ENCODE peak calls at places on chromosomes 13 and 19, in six cellular contexts. D, C, E, H, K and I are unnamed samples.

GRCh38 chr13:87821512-87821911 is 150.3 kb downstream of the SLITRK5 start:
- DNase-seq in E (no peak), H (no peak), K (no peak), C (no peak), D (no peak), I (no peak)

GRCh38 chr13:51364404-51365008 is 25.0 kb downstream of the SERPINE3 start:
- DNase-seq in K (no peak), C (no peak), D (peak), H (no peak), E (no peak), I (no peak)

GRCh38 chr13:43883636-43884035 is 3.9 kb downstream of the LACC1 start:
- DNase-seq in C (no peak), H (no peak), E (no peak), K (no peak), D (no peak), I (no peak)

GRCh38 chr13:75181906-75182305 is 300.1 kb downstream of the TBC1D4 start:
- DNase-seq in E (no peak), D (peak), K (no peak), C (no peak), H (no peak), I (no peak)

GRCh38 chr19:5991244-5991838 is 13.4 kb upstream of the RANBP3 start:
- DNase-seq in D (no peak), C (no peak), E (no peak), K (no peak), H (no peak), I (no peak)

GRCh38 chr19:18386543-18387251 is 739 bp downstream of the GDF15 start:
- DNase-seq in H (peak), K (no peak), C (peak), E (no peak), D (no peak), I (peak)

GRCh38 chr19:34556500-34556899 is 74.9 kb downstream of the WTIP start:
- DNase-seq in H (no peak), K (no peak), C (peak), E (peak), D (no peak), I (no peak)

GRCh38 chr19:8908066-8908465 is 75.9 kb downstream of the MBD3L1 start:
- DNase-seq in D (no peak), C (no peak), K (no peak), E (no peak), H (no peak), I (no peak)

GRCh38 chr13:25207291-25207690 is 35.2 kb upstream of the AMER2 start:
- DNase-seq in H (no peak), D (no peak), K (no peak), E (no peak), C (no peak), I (no peak)

GRCh38 chr19:934865-935422 is 9.1 kb downstream of the ARID3A start:
- DNase-seq in E (no peak), H (no peak), D (no peak), K (peak), C (peak), I (peak)

GRCh38 chr13:46795321-46795720 is 1.6 kb downstream of the ESD start:
- DNase-seq in C (no peak), K (peak), E (no peak), H (no peak), D (no peak), I (no peak)

GRCh38 chr13:110214637-110215036 is 92.3 kb downstream of the COL4A1 start:
- DNase-seq in H (no peak), E (no peak), K (no peak), C (no peak), D (no peak), I (no peak)

GRCh38 chr19:39768334-39768733 is 10.3 kb upstream of the LEUTX start:
- DNase-seq in H (no peak), C (no peak), D (no peak), K (no peak), E (no peak), I (no peak)

GRCh38 chr19:11291991-11292390 is 4.0 kb upstream of the TSPAN16 start:
- DNase-seq in C (no peak), H (no peak), D (no peak), E (no peak), K (no peak), I (no peak)

GRCh38 chr13:112690242-112690943 is 555 bp downstream of the ATP11A start:
- DNase-seq in E (peak), K (peak), H (no peak), C (peak), D (peak), I (no peak)

GRCh38 chr19:18044825-18045304 is 36.9 kb downstream of the ARRDC2 start:
- DNase-seq in E (peak), C (peak), H (peak), D (peak), K (peak), I (peak)

GRCh38 chr19:7397687-7398086 is 49.0 kb downstream of the ARHGEF18 start:
- DNase-seq in D (peak), C (no peak), H (no peak), K (no peak), E (no peak), I (no peak)

GRCh38 chr19:17214531-17215124 is 529 bp upstream of the USE1 start:
- DNase-seq in E (no peak), K (no peak), H (no peak), D (no peak), C (no peak), I (no peak)

GRCh38 chr13:30791354-30791921 is 56.1 kb downstream of the ALOX5AP start:
- DNase-seq in K (no peak), D (no peak), E (no peak), H (no peak), C (no peak), I (no peak)

GRCh38 chr13:105965910-105966309 is 569.6 kb downstream of the EFNB2 start:
- DNase-seq in E (no peak), K (no peak), H (no peak), C (no peak), D (no peak), I (no peak)

GRCh38 chr19:6211632-6212402 is 68.0 kb downstream of the MLLT1 start:
- DNase-seq in K (no peak), C (no peak), D (peak), E (no peak), H (no peak), I (peak)

GRCh38 chr19:41616785-41617621 is 9.9 kb downstream of the CEACAM4 start:
- DNase-seq in K (no peak), E (no peak), H (no peak), D (no peak), C (peak), I (no peak)

GRCh38 chr13:92197669-92198068 is 799.2 kb downstream of the GPC5 start:
- DNase-seq in H (no peak), D (no peak), C (no peak), K (no peak), E (no peak), I (no peak)

GRCh38 chr13:112723771-112724170 is 33.9 kb downstream of the ATP11A start:
- DNase-seq in C (no peak), D (no peak), K (no peak), H (no peak), E (no peak), I (no peak)

GRCh38 chr13:28564030-28564429 is 69.1 kb upstream of the FLT1 start:
- DNase-seq in D (no peak), H (no peak), E (no peak), K (no peak), C (peak), I (no peak)

GRCh38 chr19:18636183-18636968 is 452 bp upstream of the KLHL26 start:
- DNase-seq in K (peak), C (peak), H (peak), E (peak), D (peak), I (peak)

GRCh38 chr13:46489586-46490023 is 63.4 kb upstream of the LRCH1 start:
- DNase-seq in E (no peak), C (no peak), D (peak), K (no peak), H (no peak), I (no peak)

GRCh38 chr13:104534847-104535246 is 1468.6 kb upstream of the SLC10A2 start:
- DNase-seq in D (no peak), C (no peak), K (no peak), E (no peak), H (no peak), I (no peak)

GRCh38 chr19:35328851-35329285 is at the start of gene CD22:
- DNase-seq in D (no peak), H (no peak), C (peak), E (no peak), K (no peak), I (no peak)

GRCh38 chr13:86193281-86193680 is 394.1 kb upstream of the SLITRK6 start:
- DNase-seq in K (no peak), D (no peak), C (no peak), E (no peak), H (no peak), I (no peak)

GRCh38 chr19:45863840-45864628 is at the start of gene FOXA3:
- DNase-seq in D (peak), C (peak), E (peak), H (no peak), K (peak), I (peak)

GRCh38 chr13:94233401-94233800 is 246.1 kb downstream of the DCT start:
- DNase-seq in D (peak), K (no peak), H (no peak), E (no peak), C (no peak), I (no peak)

GRCh38 chr13:44155422-44156293 is 218.0 kb upstream of the SERP2 start:
- DNase-seq in H (no peak), D (peak), C (peak), K (no peak), E (no peak), I (no peak)

GRCh38 chr13:89486065-89486464 is 1814.9 kb downstream of the SLITRK5 start:
- DNase-seq in C (no peak), K (no peak), E (no peak), H (no peak), D (no peak), I (no peak)

GRCh38 chr13:65913173-65913572 is 1317.0 kb downstream of the PCDH9 start:
- DNase-seq in C (no peak), E (no peak), H (no peak), D (peak), K (no peak), I (no peak)

GRCh38 chr13:100473087-100473486 is 115.5 kb downstream of the GGACT start:
- DNase-seq in E (no peak), C (no peak), K (peak), D (no peak), H (no peak), I (no peak)